ENCODE peak calls at places on chromosomes 3 and 15, in seven cellular contexts. U, Z, R, K, N, W and X are unnamed samples.

GRCh38 chr3:143337387-143337786 is 217.8 kb downstream of the CHST2 start:
- DNase-seq in U (no peak), Z (no peak), R (no peak), K (no peak), N (peak; percentile 40), W (no peak), X (no peak)

GRCh38 chr15:101501703-101502373 is 12.3 kb upstream of the PCSK6 start:
- DNase-seq in U (peak; percentile 22), Z (peak; percentile 57), R (no peak), K (peak; percentile 66), N (peak; percentile 61), W (peak; percentile 40), X (peak; percentile 54)

GRCh38 chr15:78195735-78196201 is 38.6 kb downstream of the ACSBG1 start:
- DNase-seq in U (peak; percentile 39), Z (peak; percentile 30), R (peak; percentile 14), K (peak; percentile 55), N (peak; percentile 29), W (no peak), X (peak; percentile 60)

GRCh38 chr15:46331546-46331945 is 696.7 kb downstream of the SQOR start:
- DNase-seq in U (no peak), Z (no peak), R (no peak), K (no peak), N (no peak), W (no peak), X (no peak)

GRCh38 chr3:71064288-71064975 is 519.1 kb downstream of the FOXP1 start:
- DNase-seq in U (peak; percentile 58), Z (peak; percentile 37), R (no peak), K (peak; percentile 76), N (peak; percentile 54), W (peak; percentile 25), X (no peak)

GRCh38 chr3:43094381-43094780 is 11.5 kb downstream of the POMGNT2 start:
- DNase-seq in U (no peak), Z (no peak), R (no peak), K (no peak), N (no peak), W (no peak), X (no peak)

GRCh38 chr3:195892355-195893120 is 15.8 kb downstream of the TNK2 start:
- DNase-seq in U (no peak), Z (no peak), R (no peak), K (no peak), N (peak; percentile 65), W (peak; percentile 68), X (no peak)

GRCh38 chr3:125958511-125959316 is 10.3 kb upstream of the ROPN1B start:
- DNase-seq in U (no peak), Z (no peak), R (no peak), K (no peak), N (no peak), W (no peak), X (no peak)

GRCh38 chr3:116445291-116445841 is at the start of gene LSAMP:
- DNase-seq in U (no peak), Z (peak; percentile 47), R (peak; percentile 57), K (no peak), N (peak; percentile 77), W (no peak), X (no peak)

GRCh38 chr15:51162865-51163762 is 68.4 kb upstream of the TNFAIP8L3 start:
- DNase-seq in U (peak; percentile 19), Z (peak; percentile 74), R (peak; percentile 32), K (peak; percentile 76), N (peak; percentile 89), W (peak; percentile 54), X (peak; percentile 80)

GRCh38 chr3:150876866-150877265 is 28.4 kb downstream of the MINDY4B start:
- DNase-seq in U (no peak), Z (no peak), R (no peak), K (no peak), N (no peak), W (no peak), X (no peak)

GRCh38 chr15:99440551-99441426 is 125.0 kb upstream of the MEF2A start:
- DNase-seq in U (no peak), Z (no peak), R (no peak), K (no peak), N (no peak), W (no peak), X (no peak)

GRCh38 chr3:192122832-192123594 is 604.3 kb downstream of the FGF12 start:
- DNase-seq in U (no peak), Z (no peak), R (no peak), K (no peak), N (peak; percentile 41), W (no peak), X (no peak)

GRCh38 chr3:124859025-124859424 is 28.1 kb downstream of the ITGB5 start:
- DNase-seq in U (no peak), Z (no peak), R (no peak), K (no peak), N (peak; percentile 82), W (peak; percentile 48), X (no peak)